ENCODE peak calls at places on chromosomes 13 and 19, in seven cellular contexts. M is brain microvascular endothelial cell, R is left ventricle myocardium inferior, L is psoas muscle, A is tibial artery, P is PC-9, S is AG04450. G is an unnamed sample.

GRCh38 chr13:50842246-50842645 is 1.2 kb downstream of the DLEU7 start:
- DNase-seq in M (no peak), R (no peak), L (no peak), A (no peak), P (no peak), S (no peak), G (no peak)

GRCh38 chr13:45768668-45769067 is 66.5 kb downstream of the CBY2 start:
- DNase-seq in M (no peak), R (no peak), L (no peak), A (no peak), P (no peak), S (no peak), G (no peak)

GRCh38 chr13:36370108-36370429 is 23.9 kb upstream of the SPART start:
- DNase-seq in M (no peak), R (peak), L (peak), A (no peak), P (no peak), S (no peak), G (no peak)

GRCh38 chr13:23889598-23890224 is 511 bp upstream of the MIPEP start:
- DNase-seq in M (no peak), R (no peak), L (no peak), A (no peak), P (no peak), S (no peak), G (no peak)

GRCh38 chr19:35248310-35249145 is at the start of gene LSR:
- DNase-seq in M (no peak), R (no peak), L (no peak), A (peak), P (peak), S (no peak), G (peak)

GRCh38 chr13:74406439-74406838 is 272.2 kb upstream of the KLF12 start:
- DNase-seq in M (no peak), R (no peak), L (no peak), A (no peak), P (no peak), S (no peak), G (no peak)

GRCh38 chr13:24995225-24995804 is 100.6 kb upstream of the PABPC3 start:
- DNase-seq in M (peak), R (no peak), L (no peak), A (no peak), P (peak), S (peak), G (peak)

GRCh38 chr13:60398949-60399589 is 2.0 kb downstream of the TDRD3 start:
- DNase-seq in M (no peak), R (no peak), L (no peak), A (no peak), P (no peak), S (no peak), G (no peak)

GRCh38 chr13:99383946-99384345 is 76.7 kb upstream of the GPR183 start:
- DNase-seq in M (no peak), R (no peak), L (no peak), A (no peak), P (no peak), S (no peak), G (no peak)

GRCh38 chr19:1252818-1253513 is 4.6 kb downstream of the MIDN start:
- DNase-seq in M (peak), R (peak), L (peak), A (peak), P (peak), S (peak), G (peak)

GRCh38 chr13:42377640-42378382 is 105.9 kb downstream of the AKAP11 start:
- DNase-seq in M (peak), R (no peak), L (no peak), A (no peak), P (no peak), S (no peak), G (no peak)

GRCh38 chr13:30109471-30110135 is 197.7 kb downstream of the KATNAL1 start:
- DNase-seq in M (no peak), R (no peak), L (no peak), A (no peak), P (no peak), S (no peak), G (no peak)

GRCh38 chr19:46828484-46828883 is 22.2 kb downstream of the AP2S1 start:
- DNase-seq in M (no peak), R (no peak), L (no peak), A (no peak), P (no peak), S (no peak), G (no peak)

GRCh38 chr13:37618554-37618953 is 20.0 kb upstream of the POSTN start:
- DNase-seq in M (peak), R (no peak), L (no peak), A (no peak), P (peak), S (no peak), G (no peak)

GRCh38 chr19:1563251-1563650 is 4.9 kb downstream of the MEX3D start:
- DNase-seq in M (no peak), R (no peak), L (no peak), A (no peak), P (no peak), S (no peak), G (no peak)

GRCh38 chr13:80551650-80552497 is 210.9 kb upstream of the SPRY2 start:
- DNase-seq in M (no peak), R (no peak), L (no peak), A (no peak), P (peak), S (no peak), G (no peak)

GRCh38 chr19:51690359-51691121 is 2.6 kb upstream of the SPACA6 start:
- DNase-seq in M (peak), R (peak), L (peak), A (peak), P (peak), S (peak), G (peak)

GRCh38 chr13:50358221-50358620 is 343.0 kb downstream of the KCNRG start:
- DNase-seq in M (peak), R (no peak), L (no peak), A (no peak), P (no peak), S (no peak), G (no peak)

GRCh38 chr13:110907951-110908898 is 6.6 kb downstream of the ANKRD10 start:
- DNase-seq in M (no peak), R (no peak), L (no peak), A (no peak), P (peak), S (no peak), G (no peak)

GRCh38 chr19:38265213-38265861 is 964 bp downstream of the SPINT2 start:
- DNase-seq in M (no peak), R (no peak), L (no peak), A (no peak), P (peak), S (no peak), G (peak)

GRCh38 chr19:38266070-38266469 is 1.7 kb downstream of the SPINT2 start:
- DNase-seq in M (no peak), R (no peak), L (no peak), A (no peak), P (peak), S (no peak), G (no peak)

GRCh38 chr19:38264486-38265212 is at the start of gene SPINT2:
- DNase-seq in M (no peak), R (no peak), L (peak), A (no peak), P (no peak), S (no peak), G (peak)

GRCh38 chr19:38262585-38263268 is 1.6 kb upstream of the SPINT2 start:
- DNase-seq in M (no peak), R (no peak), L (no peak), A (no peak), P (peak), S (no peak), G (no peak)

GRCh38 chr19:38263696-38264485 is 482 bp upstream of the SPINT2 start:
- DNase-seq in M (peak), R (no peak), L (peak), A (no peak), P (peak), S (no peak), G (peak)
- H3K27ac ChIP-seq in M (no peak), R (peak), L (no peak), A (peak), P (peak), S (no peak), G (no peak)

GRCh38 chr19:3578390-3578789 is 5.6 kb downstream of the HMG20B start:
- DNase-seq in M (no peak), R (no peak), L (no peak), A (no peak), P (no peak), S (no peak), G (no peak)
- H3K27ac ChIP-seq in M (no peak), R (no peak), L (no peak), A (peak), P (no peak), S (no peak), G (no peak)

GRCh38 chr19:10756371-10756770 is 38.5 kb downstream of the DNM2 start:
- DNase-seq in M (no peak), R (no peak), L (no peak), A (no peak), P (no peak), S (no peak), G (no peak)
- H3K27ac ChIP-seq in M (no peak), R (no peak), L (no peak), A (no peak), P (no peak), S (no peak), G (peak)

GRCh38 chr13:49298903-49299605 is 51.3 kb downstream of the CDADC1 start:
- DNase-seq in M (no peak), R (no peak), L (no peak), A (no peak), P (no peak), S (no peak), G (no peak)
- H3K27ac ChIP-seq in M (no peak), R (no peak), L (no peak), A (no peak), P (no peak), S (peak), G (no peak)